ENCODE peak calls at places on chromosomes 13 and 19, in four cellular contexts. One of them, this sample, is unnamed.

GRCh38 chr13:25859528-25859927 is 192.3 kb downstream of the SHISA2 start:
- DNase-seq in body of pancreas: no peak
- DNase-seq in T-helper 1 cell: no peak
- DNase-seq in activated naive CD8-positive, alpha-beta T cell treated with anti-CD3 and anti-CD28 coated beads for 36 hours: no peak
- DNase-seq in this sample: no peak

GRCh38 chr19:43798546-43799409 is 3.5 kb downstream of the LYPD5 start:
- DNase-seq in T-helper 1 cell: peak; percentile 34
- DNase-seq in activated naive CD8-positive, alpha-beta T cell treated with anti-CD3 and anti-CD28 coated beads for 36 hours: peak; percentile 82
- DNase-seq in body of pancreas: peak; percentile 52
- DNase-seq in this sample: peak; percentile 92

GRCh38 chr13:72535076-72535475 is 192.4 kb downstream of the MZT1 start:
- DNase-seq in T-helper 1 cell: no peak
- DNase-seq in activated naive CD8-positive, alpha-beta T cell treated with anti-CD3 and anti-CD28 coated beads for 36 hours: no peak
- DNase-seq in body of pancreas: no peak
- DNase-seq in this sample: no peak

GRCh38 chr13:97215325-97215724 is 6.8 kb upstream of the MBNL2 start:
- DNase-seq in body of pancreas: no peak
- DNase-seq in activated naive CD8-positive, alpha-beta T cell treated with anti-CD3 and anti-CD28 coated beads for 36 hours: no peak
- DNase-seq in T-helper 1 cell: no peak
- DNase-seq in this sample: no peak

GRCh38 chr19:46297700-46298476 is 1.0 kb downstream of the HIF3A start:
- DNase-seq in activated naive CD8-positive, alpha-beta T cell treated with anti-CD3 and anti-CD28 coated beads for 36 hours: no peak
- DNase-seq in T-helper 1 cell: no peak
- DNase-seq in body of pancreas: peak; percentile 42
- DNase-seq in this sample: no peak

GRCh38 chr19:3694361-3695123 is 5.7 kb downstream of the PIP5K1C start:
- DNase-seq in activated naive CD8-positive, alpha-beta T cell treated with anti-CD3 and anti-CD28 coated beads for 36 hours: no peak
- DNase-seq in T-helper 1 cell: no peak
- DNase-seq in body of pancreas: no peak
- DNase-seq in this sample: no peak

GRCh38 chr13:102597029-102598015 is 536 bp downstream of the TPP2 start:
- DNase-seq in body of pancreas: peak; percentile 16
- DNase-seq in activated naive CD8-positive, alpha-beta T cell treated with anti-CD3 and anti-CD28 coated beads for 36 hours: peak; percentile 35
- DNase-seq in T-helper 1 cell: peak; percentile 15
- DNase-seq in this sample: peak; percentile 31

GRCh38 chr19:28445826-28446225 is 767.1 kb downstream of the UQCRFS1 start:
- DNase-seq in T-helper 1 cell: no peak
- DNase-seq in activated naive CD8-positive, alpha-beta T cell treated with anti-CD3 and anti-CD28 coated beads for 36 hours: no peak
- DNase-seq in body of pancreas: no peak
- DNase-seq in this sample: peak; percentile 54

GRCh38 chr13:45500492-45501174 is 35.9 kb downstream of the COG3 start:
- DNase-seq in activated naive CD8-positive, alpha-beta T cell treated with anti-CD3 and anti-CD28 coated beads for 36 hours: no peak
- DNase-seq in body of pancreas: no peak
- DNase-seq in T-helper 1 cell: no peak
- DNase-seq in this sample: no peak

GRCh38 chr13:34833562-34834182 is 108.4 kb upstream of the NBEA start:
- DNase-seq in body of pancreas: no peak
- DNase-seq in activated naive CD8-positive, alpha-beta T cell treated with anti-CD3 and anti-CD28 coated beads for 36 hours: no peak
- DNase-seq in T-helper 1 cell: no peak
- DNase-seq in this sample: peak; percentile 69

GRCh38 chr19:54030895-54031586 is 32.7 kb downstream of the VSTM1 start:
- DNase-seq in T-helper 1 cell: no peak
- DNase-seq in body of pancreas: no peak
- DNase-seq in activated naive CD8-positive, alpha-beta T cell treated with anti-CD3 and anti-CD28 coated beads for 36 hours: no peak
- DNase-seq in this sample: peak; percentile 71

GRCh38 chr19:28971011-28971410 is 241.9 kb downstream of the UQCRFS1 start:
- DNase-seq in body of pancreas: no peak
- DNase-seq in activated naive CD8-positive, alpha-beta T cell treated with anti-CD3 and anti-CD28 coated beads for 36 hours: no peak
- DNase-seq in T-helper 1 cell: no peak
- DNase-seq in this sample: no peak

GRCh38 chr13:113153810-113154748 is 4.4 kb upstream of the PROZ start:
- DNase-seq in activated naive CD8-positive, alpha-beta T cell treated with anti-CD3 and anti-CD28 coated beads for 36 hours: peak; percentile 43
- DNase-seq in body of pancreas: peak; percentile 91
- DNase-seq in T-helper 1 cell: peak; percentile 65
- DNase-seq in this sample: peak; percentile 64

GRCh38 chr13:49641810-49642291 is 13.5 kb downstream of the ARL11 start:
- DNase-seq in body of pancreas: no peak
- DNase-seq in activated naive CD8-positive, alpha-beta T cell treated with anti-CD3 and anti-CD28 coated beads for 36 hours: no peak
- DNase-seq in T-helper 1 cell: no peak
- DNase-seq in this sample: no peak

GRCh38 chr13:21637296-21637695 is 33.3 kb upstream of the MICU2 start:
- DNase-seq in activated naive CD8-positive, alpha-beta T cell treated with anti-CD3 and anti-CD28 coated beads for 36 hours: peak; percentile 22
- DNase-seq in body of pancreas: peak; percentile 24
- DNase-seq in T-helper 1 cell: no peak
- DNase-seq in this sample: peak; percentile 10

GRCh38 chr19:10219678-10220077 is 11.5 kb downstream of the S1PR2 start:
- DNase-seq in T-helper 1 cell: peak; percentile 32
- DNase-seq in activated naive CD8-positive, alpha-beta T cell treated with anti-CD3 and anti-CD28 coated beads for 36 hours: peak; percentile 29
- DNase-seq in body of pancreas: no peak
- DNase-seq in this sample: peak; percentile 87